ENCODE peak calls at places on chromosomes 3 and 15, in seven cellular contexts. One of them, this sample, is unnamed.

GRCh38 chr15:31525296-31525695 is 198.7 kb downstream of the KLF13 start:
- DNase-seq in BE2C: no peak
- DNase-seq in glutamatergic neuron: no peak
- DNase-seq in AG09319: no peak
- DNase-seq in GM23338: no peak
- DNase-seq in psoas muscle: no peak
- DNase-seq in left ventricle myocardium inferior: no peak
- DNase-seq in this sample: no peak

GRCh38 chr3:190862209-190863118 is at the start of gene GMNC:
- DNase-seq in GM23338: peak
- DNase-seq in BE2C: peak
- DNase-seq in left ventricle myocardium inferior: peak
- DNase-seq in glutamatergic neuron: peak
- DNase-seq in AG09319: no peak
- DNase-seq in psoas muscle: peak
- DNase-seq in this sample: peak

GRCh38 chr3:117252208-117252607 is 542.6 kb downstream of the TUSC7 start:
- DNase-seq in AG09319: no peak
- DNase-seq in glutamatergic neuron: no peak
- DNase-seq in BE2C: no peak
- DNase-seq in left ventricle myocardium inferior: no peak
- DNase-seq in GM23338: no peak
- DNase-seq in psoas muscle: no peak
- DNase-seq in this sample: no peak

GRCh38 chr3:135450985-135451384 is 514.5 kb upstream of the PPP2R3A start:
- DNase-seq in glutamatergic neuron: no peak
- DNase-seq in left ventricle myocardium inferior: no peak
- DNase-seq in AG09319: no peak
- DNase-seq in psoas muscle: no peak
- DNase-seq in BE2C: no peak
- DNase-seq in GM23338: no peak
- DNase-seq in this sample: no peak

GRCh38 chr3:126685041-126685440 is 19.0 kb upstream of the CHCHD6 start:
- DNase-seq in BE2C: no peak
- DNase-seq in glutamatergic neuron: no peak
- DNase-seq in GM23338: no peak
- DNase-seq in left ventricle myocardium inferior: no peak
- DNase-seq in psoas muscle: no peak
- DNase-seq in AG09319: no peak
- DNase-seq in this sample: no peak

GRCh38 chr3:83317605-83318004 is 1556.2 kb upstream of the GBE1 start:
- DNase-seq in glutamatergic neuron: no peak
- DNase-seq in psoas muscle: no peak
- DNase-seq in AG09319: no peak
- DNase-seq in left ventricle myocardium inferior: no peak
- DNase-seq in BE2C: no peak
- DNase-seq in GM23338: peak
- DNase-seq in this sample: no peak

GRCh38 chr15:27250223-27250622 is 279.2 kb downstream of the GABRG3 start:
- DNase-seq in psoas muscle: no peak
- DNase-seq in GM23338: no peak
- DNase-seq in left ventricle myocardium inferior: no peak
- DNase-seq in glutamatergic neuron: no peak
- DNase-seq in BE2C: peak
- DNase-seq in AG09319: no peak
- DNase-seq in this sample: no peak

GRCh38 chr3:183895296-183895695 is 10.6 kb upstream of the PARL start:
- DNase-seq in BE2C: peak
- DNase-seq in AG09319: peak
- DNase-seq in GM23338: peak
- DNase-seq in glutamatergic neuron: no peak
- DNase-seq in psoas muscle: no peak
- DNase-seq in left ventricle myocardium inferior: no peak
- DNase-seq in this sample: peak

GRCh38 chr3:133089906-133090305 is 51.7 kb downstream of the TMEM108 start:
- DNase-seq in GM23338: peak
- DNase-seq in psoas muscle: no peak
- DNase-seq in glutamatergic neuron: no peak
- DNase-seq in AG09319: no peak
- DNase-seq in left ventricle myocardium inferior: no peak
- DNase-seq in BE2C: no peak
- DNase-seq in this sample: no peak

GRCh38 chr3:128577711-128578110 is 72.9 kb downstream of the RPN1 start:
- DNase-seq in left ventricle myocardium inferior: no peak
- DNase-seq in GM23338: no peak
- DNase-seq in AG09319: no peak
- DNase-seq in psoas muscle: no peak
- DNase-seq in glutamatergic neuron: no peak
- DNase-seq in BE2C: no peak
- DNase-seq in this sample: no peak

GRCh38 chr15:40323953-40324937 is 753 bp downstream of the INAFM2 start:
- DNase-seq in GM23338: peak
- DNase-seq in left ventricle myocardium inferior: no peak
- DNase-seq in BE2C: peak
- DNase-seq in psoas muscle: no peak
- DNase-seq in glutamatergic neuron: peak
- DNase-seq in AG09319: no peak
- DNase-seq in this sample: peak

GRCh38 chr15:93025625-93025982 is 63.4 kb downstream of the RGMA start:
- DNase-seq in left ventricle myocardium inferior: no peak
- DNase-seq in psoas muscle: no peak
- DNase-seq in BE2C: no peak
- DNase-seq in glutamatergic neuron: no peak
- DNase-seq in GM23338: no peak
- DNase-seq in AG09319: no peak
- DNase-seq in this sample: no peak

GRCh38 chr3:16148783-16149182 is 25.7 kb upstream of the GALNT15 start:
- DNase-seq in psoas muscle: peak
- DNase-seq in GM23338: no peak
- DNase-seq in glutamatergic neuron: no peak
- DNase-seq in AG09319: peak
- DNase-seq in left ventricle myocardium inferior: peak
- DNase-seq in BE2C: no peak
- DNase-seq in this sample: no peak

GRCh38 chr3:15450611-15451467 is 23.4 kb downstream of the EAF1 start:
- DNase-seq in AG09319: no peak
- DNase-seq in glutamatergic neuron: no peak
- DNase-seq in left ventricle myocardium inferior: no peak
- DNase-seq in BE2C: no peak
- DNase-seq in GM23338: no peak
- DNase-seq in psoas muscle: no peak
- DNase-seq in this sample: no peak

GRCh38 chr3:187628169-187628568 is 42.0 kb downstream of the SST start:
- DNase-seq in glutamatergic neuron: no peak
- DNase-seq in psoas muscle: no peak
- DNase-seq in GM23338: peak
- DNase-seq in AG09319: no peak
- DNase-seq in left ventricle myocardium inferior: no peak
- DNase-seq in BE2C: no peak
- DNase-seq in this sample: peak

GRCh38 chr3:57943525-57944312 is 64.5 kb upstream of the FLNB start:
- DNase-seq in psoas muscle: no peak
- DNase-seq in AG09319: no peak
- DNase-seq in BE2C: no peak
- DNase-seq in GM23338: no peak
- DNase-seq in glutamatergic neuron: no peak
- DNase-seq in left ventricle myocardium inferior: no peak
- DNase-seq in this sample: no peak

GRCh38 chr3:61936344-61936937 is 375.1 kb downstream of the PTPRG start:
- DNase-seq in glutamatergic neuron: peak
- DNase-seq in AG09319: no peak
- DNase-seq in GM23338: peak
- DNase-seq in psoas muscle: peak
- DNase-seq in left ventricle myocardium inferior: no peak
- DNase-seq in BE2C: peak
- DNase-seq in this sample: peak
- TF ChIP-seq CTCF in glutamatergic neuron: peak
- TF ChIP-seq CTCF in AG09319: peak
- TF ChIP-seq CTCF in GM23338: peak
- TF ChIP-seq CTCF in psoas muscle: peak
- TF ChIP-seq CTCF in left ventricle myocardium inferior: peak
- TF ChIP-seq CTCF in BE2C: peak
- TF ChIP-seq CTCF in this sample: peak

DNA sequence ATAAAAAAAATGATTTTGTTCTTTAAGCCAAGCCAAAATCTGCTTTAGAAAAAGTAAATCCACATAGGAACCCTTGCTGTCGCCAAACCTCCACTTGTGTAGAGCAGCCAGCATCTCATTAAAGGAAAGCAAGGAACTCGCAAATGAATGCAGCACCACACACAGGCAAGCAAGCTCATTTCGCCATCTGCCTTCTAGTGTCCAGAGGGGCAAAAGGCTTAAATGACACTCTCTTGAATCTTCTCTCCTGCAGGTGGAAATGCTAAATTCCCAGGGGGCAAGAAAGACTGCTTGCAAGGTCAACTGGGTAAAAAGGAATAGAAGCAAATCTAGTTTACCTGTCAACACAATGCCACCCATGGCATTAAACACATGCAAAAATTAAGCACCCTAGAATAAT is 2.4 kb downstream of the MB21D2 start:
- DNase-seq in GM23338: peak
- DNase-seq in psoas muscle: no peak
- DNase-seq in BE2C: no peak
- DNase-seq in glutamatergic neuron: peak
- DNase-seq in left ventricle myocardium inferior: no peak
- DNase-seq in AG09319: no peak
- DNase-seq in this sample: no peak
- TF ChIP-seq CTCF in GM23338: peak
- TF ChIP-seq CTCF in psoas muscle: no peak
- TF ChIP-seq CTCF in BE2C: no peak
- TF ChIP-seq CTCF in glutamatergic neuron: no peak
- TF ChIP-seq CTCF in left ventricle myocardium inferior: peak
- TF ChIP-seq CTCF in AG09319: peak
- TF ChIP-seq CTCF in this sample: no peak

DNA sequence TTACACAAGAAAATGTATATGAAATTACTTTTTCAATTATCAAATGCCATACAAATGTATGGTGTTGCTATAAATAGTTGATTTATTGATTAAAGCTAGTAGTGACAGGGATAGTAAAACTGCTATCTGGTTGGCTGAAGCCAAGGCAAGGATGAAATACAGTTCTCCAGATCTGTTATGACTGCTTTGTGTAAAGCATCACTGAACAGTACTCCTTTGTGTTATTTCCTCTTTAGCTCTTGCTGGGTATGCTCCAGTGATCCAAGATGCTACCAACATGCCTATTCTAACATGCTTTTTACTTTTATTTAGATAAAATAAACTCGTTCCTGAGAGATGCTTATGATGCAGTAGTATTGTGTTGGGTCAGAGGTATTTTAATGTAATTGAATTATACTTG is 12.4 kb upstream of the UBR1 start:
- DNase-seq in GM23338: no peak
- DNase-seq in psoas muscle: no peak
- DNase-seq in AG09319: no peak
- DNase-seq in glutamatergic neuron: no peak
- DNase-seq in left ventricle myocardium inferior: no peak
- DNase-seq in BE2C: no peak
- DNase-seq in this sample: no peak
- TF ChIP-seq CTCF in GM23338: no peak
- TF ChIP-seq CTCF in psoas muscle: no peak
- TF ChIP-seq CTCF in AG09319: no peak
- TF ChIP-seq CTCF in glutamatergic neuron: no peak
- TF ChIP-seq CTCF in left ventricle myocardium inferior: no peak
- TF ChIP-seq CTCF in BE2C: no peak
- TF ChIP-seq CTCF in this sample: no peak

DNA sequence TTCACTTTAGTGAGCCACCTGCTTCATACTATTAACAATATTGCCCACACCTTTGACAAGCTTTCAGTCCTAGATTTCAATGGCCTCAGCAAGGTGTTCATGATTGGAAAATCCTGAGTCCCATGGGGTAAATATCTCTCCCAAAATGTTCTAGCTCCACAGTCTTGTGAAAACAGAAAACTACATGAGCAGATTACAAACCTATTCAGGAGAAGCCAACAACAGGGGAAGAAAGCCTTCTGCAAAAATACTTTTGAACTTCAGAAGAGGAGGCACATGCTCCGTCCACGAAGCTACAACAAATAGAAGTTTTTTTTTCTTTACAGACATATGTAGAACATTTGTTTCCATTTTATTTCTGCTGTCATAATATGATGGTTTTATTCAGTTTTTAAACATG is 725.7 kb upstream of the ARRDC4 start:
- DNase-seq in GM23338: no peak
- DNase-seq in psoas muscle: no peak
- DNase-seq in glutamatergic neuron: no peak
- DNase-seq in AG09319: no peak
- DNase-seq in BE2C: no peak
- DNase-seq in left ventricle myocardium inferior: no peak
- DNase-seq in this sample: no peak
- TF ChIP-seq CTCF in GM23338: no peak
- TF ChIP-seq CTCF in psoas muscle: no peak
- TF ChIP-seq CTCF in glutamatergic neuron: no peak
- TF ChIP-seq CTCF in AG09319: no peak
- TF ChIP-seq CTCF in BE2C: no peak
- TF ChIP-seq CTCF in left ventricle myocardium inferior: no peak
- TF ChIP-seq CTCF in this sample: no peak

DNA sequence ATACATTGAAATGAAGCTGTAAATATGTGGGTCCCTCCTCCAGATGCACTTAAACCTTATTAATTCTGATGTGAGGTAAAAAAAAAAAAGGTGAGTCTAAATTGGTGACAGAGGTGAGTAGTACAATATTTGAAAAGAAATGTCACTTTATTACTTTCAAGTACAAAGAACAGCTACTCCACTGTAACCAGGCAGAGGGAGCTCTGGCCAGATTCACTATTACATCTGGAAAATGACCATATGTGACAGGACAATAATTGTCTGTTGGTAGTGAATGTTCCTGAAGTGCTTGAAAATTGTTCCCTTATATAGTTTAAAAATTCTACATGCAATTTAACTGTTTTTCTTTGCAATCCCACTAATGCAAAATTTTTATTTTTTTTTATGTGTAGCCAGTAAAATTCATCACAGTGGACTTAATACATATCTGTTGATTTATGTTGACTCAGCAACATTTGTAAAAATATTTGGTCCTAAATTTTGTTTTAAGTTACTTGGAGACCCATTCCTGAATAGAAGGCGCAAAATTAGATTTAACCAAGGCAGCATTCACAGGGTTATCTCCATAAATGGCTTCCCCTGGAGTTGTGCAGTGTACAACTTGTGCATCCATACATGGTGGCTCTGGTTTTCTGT is 231.9 kb upstream of the TBC1D5 start:
- DNase-seq in psoas muscle: no peak
- DNase-seq in AG09319: no peak
- DNase-seq in GM23338: no peak
- DNase-seq in glutamatergic neuron: no peak
- DNase-seq in BE2C: no peak
- DNase-seq in left ventricle myocardium inferior: no peak
- DNase-seq in this sample: no peak
- TF ChIP-seq CTCF in psoas muscle: no peak
- TF ChIP-seq CTCF in AG09319: peak
- TF ChIP-seq CTCF in GM23338: peak
- TF ChIP-seq CTCF in glutamatergic neuron: no peak
- TF ChIP-seq CTCF in BE2C: peak
- TF ChIP-seq CTCF in left ventricle myocardium inferior: peak
- TF ChIP-seq CTCF in this sample: peak